ENCODE peak calls at places on chromosomes 1 and 21, in six cellular contexts. Q is nephron progenitor cell; J is stimulated activated CD8-positive, alpha-beta memory T cell treated with anti-CD3 and anti-CD28 coated beads, Interleukin-7, amount 100 ng/mL, for 48 hours; N is body of pancreas; B is activated T-helper 1 cell treated with anti-CD3 and anti-CD28 coated beads, Interleukin-12 subunit alpha, Interleukin-12 subunit beta, Interleukin-2, Interleukin-4 antibody, amounts not matched to agents 30 ng/mL and 10 ng/mL and 1 ng/mL, durations not matched to agents 14 hours and 24 hours and 36 hours; M is fibroblast of lung. D is an unnamed sample.

GRCh38 chr1:33897092-33897725 is 33.3 kb downstream of the HMGB4 start:
- DNase-seq in Q (no peak), J (no peak), N (no peak), B (no peak), M (no peak), D (no peak)

GRCh38 chr1:47738560-47739182 is 258.5 kb downstream of the TRABD2B start:
- DNase-seq in Q (peak), J (no peak), N (peak), B (no peak), M (peak), D (peak)

GRCh38 chr1:3337798-3338724 is 116.4 kb upstream of the ARHGEF16 start:
- DNase-seq in Q (no peak), J (no peak), N (no peak), B (no peak), M (no peak), D (no peak)

GRCh38 chr1:5998906-5999301 is 6.7 kb upstream of the NPHP4 start:
- DNase-seq in Q (no peak), J (no peak), N (no peak), B (no peak), M (no peak), D (no peak)

GRCh38 chr21:33109574-33110339 is 39.8 kb downstream of the OLIG1 start:
- DNase-seq in Q (peak), J (no peak), N (no peak), B (no peak), M (no peak), D (no peak)

GRCh38 chr1:173473599-173474011 is 3.5 kb upstream of the PRDX6 start:
- DNase-seq in Q (no peak), J (no peak), N (no peak), B (no peak), M (peak), D (peak)

GRCh38 chr1:208449951-208450350 is 205.8 kb upstream of the PLXNA2 start:
- DNase-seq in Q (no peak), J (no peak), N (no peak), B (no peak), M (no peak), D (no peak)

GRCh38 chr1:115530407-115530806 is 111.4 kb upstream of the VANGL1 start:
- DNase-seq in Q (no peak), J (no peak), N (no peak), B (no peak), M (peak), D (no peak)

GRCh38 chr1:200176181-200176580 is 148.7 kb downstream of the NR5A2 start:
- DNase-seq in Q (no peak), J (no peak), N (no peak), B (no peak), M (no peak), D (no peak)

GRCh38 chr1:53394306-53394705 is 64.9 kb upstream of the DMRTB1 start:
- DNase-seq in Q (no peak), J (no peak), N (no peak), B (no peak), M (no peak), D (no peak)

GRCh38 chr1:7375329-7375728 is 395.8 kb upstream of the VAMP3 start:
- DNase-seq in Q (no peak), J (no peak), N (no peak), B (no peak), M (no peak), D (no peak)

GRCh38 chr21:36070999-36071398 is 1.2 kb downstream of the CBR1 start:
- DNase-seq in Q (no peak), J (no peak), N (peak), B (no peak), M (no peak), D (no peak)

GRCh38 chr1:178126790-178127189 is 32.9 kb downstream of the RASAL2 start:
- DNase-seq in Q (no peak), J (no peak), N (no peak), B (no peak), M (peak), D (peak)

GRCh38 chr1:193060938-193061337 is 1.5 kb downstream of the RO60 start:
- DNase-seq in Q (no peak), J (no peak), N (peak), B (no peak), M (peak), D (no peak)

GRCh38 chr1:47444578-47445465 is 7.0 kb downstream of the FOXD2 start:
- DNase-seq in Q (peak), J (no peak), N (peak), B (no peak), M (no peak), D (peak)

GRCh38 chr1:171218661-171219060 is 29.6 kb upstream of the FMO1 start:
- DNase-seq in Q (no peak), J (no peak), N (no peak), B (no peak), M (no peak), D (no peak)

GRCh38 chr1:162977944-162978568 is 91.1 kb upstream of the RGS4 start:
- DNase-seq in Q (no peak), J (no peak), N (no peak), B (no peak), M (no peak), D (no peak)

GRCh38 chr1:33736496-33736895 is 127.4 kb upstream of the HMGB4 start:
- DNase-seq in Q (no peak), J (no peak), N (no peak), B (no peak), M (no peak), D (no peak)

GRCh38 chr1:235642021-235642942 is 7.3 kb downstream of the GNG4 start:
- DNase-seq in Q (no peak), J (peak), N (peak), B (peak), M (peak), D (no peak)

GRCh38 chr21:38824124-38824822 is 18.5 kb downstream of the ETS2 start:
- DNase-seq in Q (no peak), J (no peak), N (no peak), B (no peak), M (peak), D (no peak)

GRCh38 chr1:3186526-3186921 is 117.5 kb downstream of the PRDM16 start:
- DNase-seq in Q (peak), J (no peak), N (peak), B (no peak), M (peak), D (no peak)

GRCh38 chr1:85146972-85147359 is 53.9 kb downstream of the SYDE2 start:
- DNase-seq in Q (no peak), J (no peak), N (no peak), B (no peak), M (peak), D (no peak)

GRCh38 chr1:216119600-216119999 is 303.6 kb downstream of the USH2A start:
- DNase-seq in Q (no peak), J (no peak), N (no peak), B (no peak), M (peak), D (peak)

GRCh38 chr1:41503507-41504125 is 19.1 kb upstream of the EDN2 start:
- DNase-seq in Q (no peak), J (no peak), N (no peak), B (no peak), M (no peak), D (no peak)

GRCh38 chr1:224041032-224041431 is 72.9 kb upstream of the FBXO28 start:
- DNase-seq in Q (no peak), J (no peak), N (no peak), B (no peak), M (no peak), D (no peak)

D was measured in kidney glomerular epithelial cell.